ENCODE peak calls at places on chromosomes 12 and 14, in five cellular contexts. U, P, Q, Z and T are unnamed samples. For H3K36me3 and H3K27me3, the result is how much of the 10 kb centered on the place peaks cover.

GRCh38 chr12:110531741-110532333 is 29.7 kb downstream of the RAD9B start:
- DNase-seq in Q (no peak), P (no peak), U (no peak), Z (no peak), T (no peak)

GRCh38 chr12:45075575-45076282 is 24.8 kb upstream of the DBX2 start:
- DNase-seq in Z (no peak), P (no peak), Q (no peak), U (no peak), T (no peak)

GRCh38 chr12:119804011-119804641 is 73.0 kb downstream of the CIT start:
- DNase-seq in Z (peak), P (no peak), Q (peak), U (peak), T (peak)

GRCh38 chr14:47044841-47045240 is 393.3 kb upstream of the RPL10L start:
- DNase-seq in Q (peak), P (no peak), U (no peak), Z (no peak), T (no peak)

GRCh38 chr12:95574030-95574429 is 22.8 kb upstream of the USP44 start:
- DNase-seq in Z (no peak), U (no peak), Q (peak), P (no peak), T (no peak)

GRCh38 chr14:52342849-52343606 is 28.9 kb downstream of the PTGER2 start:
- DNase-seq in Z (no peak), U (no peak), P (no peak), Q (no peak), T (no peak)

GRCh38 chr12:13289644-13290285 is 93.2 kb downstream of the EMP1 start:
- DNase-seq in Q (no peak), U (no peak), Z (no peak), P (no peak), T (no peak)

GRCh38 chr14:92668266-92668973 is 80.0 kb downstream of the LGMN start:
- DNase-seq in Q (no peak), P (no peak), Z (no peak), U (no peak), T (no peak)

GRCh38 chr12:120984351-120984898 is 6.1 kb downstream of the HNF1A start:
- DNase-seq in Z (peak), Q (no peak), P (no peak), U (peak), T (no peak)

GRCh38 chr12:131402781-131403396 is 308.0 kb upstream of the SFSWAP start:
- DNase-seq in Z (no peak), U (no peak), P (peak), Q (no peak), T (no peak)

GRCh38 chr14:99737451-99737951 is 53.4 kb downstream of the CYP46A1 start:
- DNase-seq in Q (no peak), U (peak), Z (no peak), P (no peak), T (no peak)

GRCh38 chr12:16175893-16176292 is 101.6 kb downstream of the SLC15A5 start:
- DNase-seq in Q (no peak), P (no peak), U (no peak), Z (no peak), T (no peak)

GRCh38 chr12:18696971-18697602 is 40.7 kb downstream of the PLCZ1 start:
- DNase-seq in P (no peak), U (no peak), Q (no peak), Z (no peak), T (no peak)

GRCh38 chr14:50599700-50600444 is 39.9 kb downstream of the ATL1 start:
- DNase-seq in Z (no peak), P (no peak), U (no peak), Q (peak), T (no peak)
- TF ChIP-seq CTCF in Z (peak), P (peak), U (peak), Q (peak), T (peak)

DNA sequence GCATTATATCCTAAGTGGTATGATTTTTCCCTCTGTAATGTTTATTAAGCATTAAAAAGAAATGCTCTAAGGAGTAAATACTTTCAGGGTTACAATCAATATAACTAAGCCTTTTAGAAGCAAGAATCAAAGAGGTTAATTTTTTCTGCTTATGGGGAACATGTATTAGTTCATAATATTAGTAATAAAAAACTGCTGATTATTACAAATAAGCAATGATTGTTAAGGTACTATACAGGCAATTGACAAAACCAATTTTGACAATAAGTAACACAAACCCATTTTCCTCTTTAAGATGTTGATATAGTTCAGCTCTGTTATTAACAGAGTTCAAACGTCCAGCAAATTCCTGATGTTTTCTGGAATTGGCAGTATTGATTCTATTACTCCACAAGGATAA is 31.8 kb downstream of the INTS13 start:
- DNase-seq in U (no peak), Z (no peak), Q (no peak), P (no peak), T (no peak)
- H3K36me3 ChIP-seq in U (under half), Z (under half), Q (under half), P (half or more), T (under half)

GRCh38 chr14:104800600-104801283 is at the start of gene ZBTB42:
- DNase-seq in U (peak), Q (peak), Z (peak), P (no peak), T (no peak)

GRCh38 chr14:104799657-104800599 is 973 bp upstream of the ZBTB42 start:
- DNase-seq in U (peak), Z (peak), P (peak), Q (peak), T (no peak)

GRCh38 chr14:104798300-104799238 is 2.3 kb upstream of the ZBTB42 start:
- DNase-seq in U (no peak), Q (no peak), P (no peak), Z (no peak), T (no peak)

GRCh38 chr14:104797112-104798044 is 1.8 kb upstream of the AKT1 start:
- DNase-seq in P (no peak), U (no peak), Q (peak), Z (no peak), T (no peak)

GRCh38 chr14:104799239-104799599 is 1.7 kb upstream of the ZBTB42 start:
- DNase-seq in Q (no peak), P (no peak), U (no peak), Z (no peak), T (no peak)
- H3K27me3 ChIP-seq in Q (half or more), P (under half), U (under half), Z (under half), T (under half)

GRCh38 chr12:62622177-62622576 is 155.6 kb downstream of the MON2 start:
- DNase-seq in P (no peak), Q (no peak), Z (no peak), U (no peak), T (no peak)
- TF ChIP-seq CTCF in P (no peak), Q (no peak), Z (no peak), U (no peak), T (no peak)

DNA sequence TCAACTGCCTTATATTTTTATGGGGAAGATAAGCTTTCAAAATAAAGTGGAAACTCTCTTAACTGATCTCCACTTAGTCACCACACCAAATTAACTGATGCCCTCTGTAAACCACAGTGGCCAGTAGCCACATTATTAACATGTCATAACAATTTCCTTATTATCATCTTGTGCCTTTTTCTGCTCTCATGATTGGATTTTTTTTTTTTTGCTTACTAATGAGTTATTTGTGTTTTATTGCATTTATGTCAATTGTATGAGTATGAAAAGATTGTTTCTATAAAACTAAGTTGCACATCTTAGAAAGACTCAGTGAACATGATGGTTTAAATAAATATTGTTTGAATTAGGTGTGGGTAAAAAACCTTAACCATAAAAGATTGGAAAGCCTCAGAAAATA is 56.9 kb downstream of the SCFD1 start:
- DNase-seq in Z (no peak), U (no peak), Q (no peak), P (no peak), T (no peak)
- H3K36me3 ChIP-seq in Z (under half), U (under half), Q (under half), P (under half), T (under half)

GRCh38 chr12:55336002-55336401 is 5.5 kb downstream of the OR6C3 start:
- DNase-seq in P (no peak), Z (no peak), Q (no peak), U (no peak), T (no peak)

GRCh38 chr12:55330446-55330845 is at the start of gene OR6C3:
- DNase-seq in U (no peak), Z (no peak), Q (no peak), P (no peak), T (no peak)
- H3K27me3 ChIP-seq in U (under half), Z (under half), Q (under half), P (under half), T (under half)

GRCh38 chr12:33546004-33546403 is 106.4 kb upstream of the SYT10 start:
- DNase-seq in P (no peak), Q (no peak), U (no peak), Z (no peak), T (no peak)
- TF ChIP-seq CTCF in P (no peak), Q (no peak), U (no peak), Z (no peak), T (no peak)